ENCODE peak calls at places on chromosomes 7 and 10, in four cellular contexts. U is AG10803; J is stimulated activated CD4-positive, alpha-beta T cell treated with anti-CD3 and anti-CD28 coated beads, Interleukin-2, amount 100 ng/mL, for 48 hours; W is kidney. N is an unnamed sample.

GRCh38 chr10:100723769-100724530 is 21.4 kb upstream of the PAX2 start:
- DNase-seq in U (no peak), J (no peak), W (peak; percentile 41), N (no peak)

GRCh38 chr10:11331706-11332105 is 279.7 kb downstream of the USP6NL start:
- DNase-seq in W (no peak), U (no peak), J (no peak), N (no peak)

GRCh38 chr7:135385209-135385608 is 124.7 kb downstream of the CNOT4 start:
- DNase-seq in J (no peak), U (peak; percentile 12), W (no peak), N (no peak)

GRCh38 chr7:33421384-33421783 is 292.0 kb downstream of the BBS9 start:
- DNase-seq in J (no peak), U (peak; percentile 48), W (no peak), N (no peak)

GRCh38 chr7:131540491-131541162 is 15.8 kb downstream of the PODXL start:
- DNase-seq in J (no peak), U (no peak), W (peak; percentile 61), N (peak; percentile 62)

GRCh38 chr10:122692744-122693143 is 6.9 kb downstream of the C10orf120 start:
- DNase-seq in U (no peak), W (no peak), J (no peak), N (no peak)

GRCh38 chr7:36208406-36208805 is 55.4 kb downstream of the EEPD1 start:
- DNase-seq in J (no peak), W (no peak), U (no peak), N (no peak)

GRCh38 chr7:117225536-117225935 is 97.3 kb downstream of the WNT2 start:
- DNase-seq in W (no peak), J (no peak), U (no peak), N (no peak)

GRCh38 chr10:132429281-132430230 is 32.6 kb downstream of the PWWP2B start:
- DNase-seq in J (no peak), W (peak; percentile 93), U (no peak), N (peak; percentile 7)

GRCh38 chr10:63765126-63765525 is 243.9 kb downstream of the REEP3 start:
- DNase-seq in J (no peak), W (no peak), U (peak; percentile 47), N (no peak)

GRCh38 chr10:9579110-9579705 is 1438.5 kb upstream of the CELF2 start:
- DNase-seq in W (no peak), U (no peak), J (no peak), N (no peak)

GRCh38 chr7:117603627-117604026 is 123.8 kb downstream of the CFTR start:
- DNase-seq in J (no peak), W (no peak), U (no peak), N (no peak)

GRCh38 chr10:53479365-53479764 is 706.8 kb upstream of the MBL2 start:
- DNase-seq in U (no peak), W (no peak), J (no peak), N (no peak)

GRCh38 chr10:34821587-34822585 is 6.8 kb upstream of the PARD3 start:
- DNase-seq in W (no peak), U (peak; percentile 16), J (no peak), N (no peak)

GRCh38 chr10:69569144-69569934 is 3.9 kb downstream of the NEUROG3 start:
- DNase-seq in W (no peak), J (no peak), U (no peak), N (no peak)

GRCh38 chr7:149000961-149001360 is 27.3 kb downstream of the PDIA4 start:
- DNase-seq in W (no peak), J (no peak), U (no peak), N (no peak)

GRCh38 chr10:122099562-122099961 is 110.6 kb downstream of the TACC2 start:
- DNase-seq in W (no peak), U (no peak), J (no peak), N (no peak)

GRCh38 chr10:47438857-47439474 is 44.9 kb downstream of the ANXA8 start:
- DNase-seq in J (no peak), U (peak; percentile 68), W (peak; percentile 52), N (no peak)

GRCh38 chr7:28784166-28784870 is 173.8 kb downstream of the TRIL start:
- DNase-seq in U (peak; percentile 73), J (no peak), W (no peak), N (no peak)

GRCh38 chr10:113313048-113313611 is 239.7 kb upstream of the HABP2 start:
- DNase-seq in U (no peak), W (no peak), J (no peak), N (no peak)